ENCODE peak calls at places on chromosomes 1 and 21, in nine cellular contexts. One of them, this sample, is unnamed.

GRCh38 chr1:231606712-231607111 is 19.9 kb upstream of the DISC1 start:
- DNase-seq in tibial nerve: no peak
- DNase-seq in GM06990: no peak
- DNase-seq in PC-3: peak
- DNase-seq in fibroblast of lung: no peak
- DNase-seq in colonic mucosa: no peak
- DNase-seq in foreskin fibroblast: no peak
- DNase-seq in endodermal cell: no peak
- DNase-seq in psoas muscle: no peak
- DNase-seq in this sample: peak

GRCh38 chr1:116521186-116521585 is 49.6 kb downstream of the CD58 start:
- DNase-seq in tibial nerve: no peak
- DNase-seq in GM06990: no peak
- DNase-seq in PC-3: no peak
- DNase-seq in fibroblast of lung: peak
- DNase-seq in colonic mucosa: no peak
- DNase-seq in foreskin fibroblast: peak
- DNase-seq in endodermal cell: no peak
- DNase-seq in psoas muscle: no peak
- DNase-seq in this sample: peak

GRCh38 chr21:36783612-36784383 is 84.9 kb downstream of the SIM2 start:
- DNase-seq in tibial nerve: no peak
- DNase-seq in GM06990: no peak
- DNase-seq in PC-3: peak
- DNase-seq in fibroblast of lung: no peak
- DNase-seq in colonic mucosa: no peak
- DNase-seq in foreskin fibroblast: peak
- DNase-seq in endodermal cell: no peak
- DNase-seq in psoas muscle: no peak
- DNase-seq in this sample: peak

GRCh38 chr1:6045110-6045502 is 582 bp upstream of the KCNAB2 start:
- DNase-seq in tibial nerve: no peak
- DNase-seq in GM06990: no peak
- DNase-seq in PC-3: no peak
- DNase-seq in fibroblast of lung: no peak
- DNase-seq in colonic mucosa: no peak
- DNase-seq in foreskin fibroblast: no peak
- DNase-seq in endodermal cell: no peak
- DNase-seq in psoas muscle: no peak
- DNase-seq in this sample: no peak

GRCh38 chr1:145891143-145891542 is 5.5 kb upstream of the ANKRD35 start:
- DNase-seq in tibial nerve: no peak
- DNase-seq in GM06990: no peak
- DNase-seq in PC-3: peak
- DNase-seq in fibroblast of lung: peak
- DNase-seq in colonic mucosa: no peak
- DNase-seq in foreskin fibroblast: no peak
- DNase-seq in endodermal cell: no peak
- DNase-seq in psoas muscle: no peak
- DNase-seq in this sample: peak

GRCh38 chr1:219908170-219908569 is 20.2 kb downstream of the SLC30A10 start:
- DNase-seq in tibial nerve: no peak
- DNase-seq in GM06990: no peak
- DNase-seq in PC-3: no peak
- DNase-seq in fibroblast of lung: no peak
- DNase-seq in colonic mucosa: no peak
- DNase-seq in foreskin fibroblast: no peak
- DNase-seq in endodermal cell: no peak
- DNase-seq in psoas muscle: no peak
- DNase-seq in this sample: no peak

GRCh38 chr1:231828182-231828920 is 201.8 kb downstream of the DISC1 start:
- DNase-seq in tibial nerve: no peak
- DNase-seq in GM06990: no peak
- DNase-seq in PC-3: peak
- DNase-seq in fibroblast of lung: peak
- DNase-seq in colonic mucosa: no peak
- DNase-seq in foreskin fibroblast: peak
- DNase-seq in endodermal cell: no peak
- DNase-seq in psoas muscle: no peak
- DNase-seq in this sample: peak

GRCh38 chr21:19275065-19275464 is 871.5 kb upstream of the TMPRSS15 start:
- DNase-seq in tibial nerve: no peak
- DNase-seq in GM06990: no peak
- DNase-seq in PC-3: no peak
- DNase-seq in fibroblast of lung: no peak
- DNase-seq in colonic mucosa: no peak
- DNase-seq in foreskin fibroblast: no peak
- DNase-seq in endodermal cell: no peak
- DNase-seq in psoas muscle: no peak
- DNase-seq in this sample: no peak

GRCh38 chr1:89022167-89022959 is at the start of gene GBP3:
- DNase-seq in tibial nerve: no peak
- DNase-seq in GM06990: no peak
- DNase-seq in PC-3: peak
- DNase-seq in fibroblast of lung: peak
- DNase-seq in colonic mucosa: no peak
- DNase-seq in foreskin fibroblast: peak
- DNase-seq in endodermal cell: no peak
- DNase-seq in psoas muscle: no peak
- DNase-seq in this sample: peak

GRCh38 chr1:147225193-147225730 is at the start of gene FMO5:
- DNase-seq in tibial nerve: peak
- DNase-seq in GM06990: peak
- DNase-seq in PC-3: peak
- DNase-seq in fibroblast of lung: peak
- DNase-seq in colonic mucosa: peak
- DNase-seq in foreskin fibroblast: peak
- DNase-seq in endodermal cell: peak
- DNase-seq in psoas muscle: peak
- DNase-seq in this sample: peak
- TF ChIP-seq CTCF in tibial nerve: peak
- TF ChIP-seq CTCF in GM06990: no peak
- TF ChIP-seq CTCF in PC-3: peak
- TF ChIP-seq CTCF in fibroblast of lung: peak
- TF ChIP-seq CTCF in colonic mucosa: peak
- TF ChIP-seq CTCF in foreskin fibroblast: no peak
- TF ChIP-seq CTCF in endodermal cell: peak
- TF ChIP-seq CTCF in psoas muscle: peak
- TF ChIP-seq CTCF in this sample: peak

GRCh38 chr1:19178734-19179398 is 31.2 kb downstream of the UBR4 start:
- DNase-seq in tibial nerve: no peak
- DNase-seq in GM06990: no peak
- DNase-seq in PC-3: no peak
- DNase-seq in fibroblast of lung: no peak
- DNase-seq in colonic mucosa: no peak
- DNase-seq in foreskin fibroblast: no peak
- DNase-seq in endodermal cell: no peak
- DNase-seq in psoas muscle: no peak
- DNase-seq in this sample: no peak
- H3K4me3 ChIP-seq in tibial nerve: no peak
- H3K4me3 ChIP-seq in GM06990: no peak
- H3K4me3 ChIP-seq in PC-3: no peak
- H3K4me3 ChIP-seq in fibroblast of lung: no peak
- H3K4me3 ChIP-seq in colonic mucosa: no peak
- H3K4me3 ChIP-seq in foreskin fibroblast: no peak
- H3K4me3 ChIP-seq in endodermal cell: no peak
- H3K4me3 ChIP-seq in psoas muscle: no peak
- H3K4me3 ChIP-seq in this sample: no peak

GRCh38 chr1:24071941-24072340 is 40.0 kb downstream of the MYOM3 start:
- DNase-seq in tibial nerve: no peak
- DNase-seq in GM06990: no peak
- DNase-seq in PC-3: no peak
- DNase-seq in fibroblast of lung: no peak
- DNase-seq in colonic mucosa: no peak
- DNase-seq in foreskin fibroblast: no peak
- DNase-seq in endodermal cell: no peak
- DNase-seq in psoas muscle: no peak
- DNase-seq in this sample: peak

GRCh38 chr1:24074196-24074595 is 37.7 kb downstream of the MYOM3 start:
- DNase-seq in tibial nerve: no peak
- DNase-seq in GM06990: no peak
- DNase-seq in PC-3: no peak
- DNase-seq in fibroblast of lung: no peak
- DNase-seq in colonic mucosa: no peak
- DNase-seq in foreskin fibroblast: no peak
- DNase-seq in endodermal cell: no peak
- DNase-seq in psoas muscle: peak
- DNase-seq in this sample: no peak

GRCh38 chr1:24075946-24076345 is 36.0 kb downstream of the MYOM3 start:
- DNase-seq in tibial nerve: no peak
- DNase-seq in GM06990: no peak
- DNase-seq in PC-3: no peak
- DNase-seq in fibroblast of lung: no peak
- DNase-seq in colonic mucosa: no peak
- DNase-seq in foreskin fibroblast: no peak
- DNase-seq in endodermal cell: no peak
- DNase-seq in psoas muscle: no peak
- DNase-seq in this sample: no peak

GRCh38 chr1:24077278-24077978 is 34.5 kb downstream of the MYOM3 start:
- DNase-seq in tibial nerve: no peak
- DNase-seq in GM06990: no peak
- DNase-seq in PC-3: no peak
- DNase-seq in fibroblast of lung: no peak
- DNase-seq in colonic mucosa: no peak
- DNase-seq in foreskin fibroblast: no peak
- DNase-seq in endodermal cell: peak
- DNase-seq in psoas muscle: no peak
- DNase-seq in this sample: no peak

GRCh38 chr1:24074817-24075725 is 36.9 kb downstream of the MYOM3 start:
- DNase-seq in tibial nerve: no peak
- DNase-seq in GM06990: no peak
- DNase-seq in PC-3: peak
- DNase-seq in fibroblast of lung: no peak
- DNase-seq in colonic mucosa: no peak
- DNase-seq in foreskin fibroblast: no peak
- DNase-seq in endodermal cell: no peak
- DNase-seq in psoas muscle: no peak
- DNase-seq in this sample: peak
- TF ChIP-seq CTCF in tibial nerve: no peak
- TF ChIP-seq CTCF in GM06990: no peak
- TF ChIP-seq CTCF in PC-3: peak
- TF ChIP-seq CTCF in fibroblast of lung: no peak
- TF ChIP-seq CTCF in colonic mucosa: no peak
- TF ChIP-seq CTCF in foreskin fibroblast: no peak
- TF ChIP-seq CTCF in endodermal cell: no peak
- TF ChIP-seq CTCF in psoas muscle: no peak
- TF ChIP-seq CTCF in this sample: peak

DNA sequence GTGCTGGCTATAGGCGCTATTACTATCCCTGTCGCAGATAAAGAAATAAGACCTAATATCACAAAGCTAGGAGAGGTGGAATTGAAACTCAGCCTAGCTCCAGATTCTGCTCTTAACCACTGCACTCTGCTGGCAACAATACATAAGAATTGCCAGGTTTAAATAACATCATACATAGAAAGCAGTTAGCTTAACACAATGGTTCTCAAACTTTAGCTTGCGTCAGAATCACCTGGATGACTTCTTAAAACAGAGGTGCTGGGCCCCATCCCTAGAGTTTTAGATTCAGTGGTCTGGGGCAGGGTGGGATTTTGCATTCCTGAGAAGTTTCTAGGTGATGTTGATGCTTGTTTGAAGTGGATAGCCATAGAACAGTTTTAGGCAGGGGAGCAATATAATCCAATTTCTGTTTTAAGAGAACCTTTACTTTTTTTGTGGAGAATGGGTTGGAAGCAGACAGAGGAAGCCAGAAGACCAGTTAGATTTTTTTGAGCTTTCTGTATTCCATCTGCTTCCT is 1.1 kb upstream of the POMGNT1 start:
- DNase-seq in tibial nerve: no peak
- DNase-seq in GM06990: no peak
- DNase-seq in PC-3: no peak
- DNase-seq in fibroblast of lung: no peak
- DNase-seq in colonic mucosa: no peak
- DNase-seq in foreskin fibroblast: no peak
- DNase-seq in endodermal cell: no peak
- DNase-seq in psoas muscle: no peak
- DNase-seq in this sample: no peak
- H3K4me3 ChIP-seq in tibial nerve: peak
- H3K4me3 ChIP-seq in GM06990: peak
- H3K4me3 ChIP-seq in PC-3: peak
- H3K4me3 ChIP-seq in fibroblast of lung: peak
- H3K4me3 ChIP-seq in colonic mucosa: peak
- H3K4me3 ChIP-seq in foreskin fibroblast: no peak
- H3K4me3 ChIP-seq in endodermal cell: peak
- H3K4me3 ChIP-seq in psoas muscle: peak
- H3K4me3 ChIP-seq in this sample: no peak

DNA sequence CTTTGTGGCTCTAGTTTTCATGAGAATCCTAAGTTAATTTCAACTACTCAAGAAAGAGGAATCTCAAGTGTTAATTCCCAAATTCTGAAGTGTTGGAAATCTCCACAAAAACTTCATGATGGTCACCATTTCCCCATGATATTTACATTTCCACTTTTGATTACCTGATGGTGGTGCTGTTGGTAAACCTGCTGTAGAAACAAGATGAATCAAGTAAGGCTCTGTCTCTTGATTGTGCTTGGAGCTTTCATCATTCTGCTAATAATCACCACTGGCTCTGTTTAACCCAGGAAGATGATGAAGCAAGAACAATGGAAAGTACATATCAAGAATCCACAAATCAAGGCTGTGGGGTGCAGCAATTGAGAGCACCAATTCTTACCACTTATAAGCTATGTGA is 77.8 kb downstream of the C4BPA start:
- DNase-seq in tibial nerve: no peak
- DNase-seq in GM06990: no peak
- DNase-seq in PC-3: peak
- DNase-seq in fibroblast of lung: no peak
- DNase-seq in colonic mucosa: no peak
- DNase-seq in foreskin fibroblast: no peak
- DNase-seq in endodermal cell: no peak
- DNase-seq in psoas muscle: no peak
- DNase-seq in this sample: peak
- TF ChIP-seq CTCF in tibial nerve: no peak
- TF ChIP-seq CTCF in GM06990: peak
- TF ChIP-seq CTCF in PC-3: peak
- TF ChIP-seq CTCF in fibroblast of lung: no peak
- TF ChIP-seq CTCF in colonic mucosa: no peak
- TF ChIP-seq CTCF in foreskin fibroblast: no peak
- TF ChIP-seq CTCF in endodermal cell: peak
- TF ChIP-seq CTCF in psoas muscle: peak
- TF ChIP-seq CTCF in this sample: peak

GRCh38 chr1:40435876-40436275 is 14.4 kb upstream of the ZFP69B start:
- DNase-seq in tibial nerve: no peak
- DNase-seq in GM06990: no peak
- DNase-seq in PC-3: no peak
- DNase-seq in fibroblast of lung: peak
- DNase-seq in colonic mucosa: no peak
- DNase-seq in foreskin fibroblast: no peak
- DNase-seq in endodermal cell: no peak
- DNase-seq in psoas muscle: no peak
- DNase-seq in this sample: no peak

GRCh38 chr1:40435471-40435870 is 14.8 kb upstream of the ZFP69B start:
- DNase-seq in tibial nerve: no peak
- DNase-seq in GM06990: no peak
- DNase-seq in PC-3: no peak
- DNase-seq in fibroblast of lung: peak
- DNase-seq in colonic mucosa: no peak
- DNase-seq in foreskin fibroblast: no peak
- DNase-seq in endodermal cell: no peak
- DNase-seq in psoas muscle: no peak
- DNase-seq in this sample: no peak

GRCh38 chr1:40432644-40433385 is 17.5 kb upstream of the ZFP69B start:
- DNase-seq in tibial nerve: no peak
- DNase-seq in GM06990: no peak
- DNase-seq in PC-3: no peak
- DNase-seq in fibroblast of lung: no peak
- DNase-seq in colonic mucosa: no peak
- DNase-seq in foreskin fibroblast: no peak
- DNase-seq in endodermal cell: no peak
- DNase-seq in psoas muscle: no peak
- DNase-seq in this sample: no peak

GRCh38 chr1:40431385-40431784 is 18.9 kb upstream of the ZFP69B start:
- DNase-seq in tibial nerve: no peak
- DNase-seq in GM06990: no peak
- DNase-seq in PC-3: no peak
- DNase-seq in fibroblast of lung: no peak
- DNase-seq in colonic mucosa: no peak
- DNase-seq in foreskin fibroblast: no peak
- DNase-seq in endodermal cell: no peak
- DNase-seq in psoas muscle: no peak
- DNase-seq in this sample: no peak
- H3K4me3 ChIP-seq in tibial nerve: no peak
- H3K4me3 ChIP-seq in GM06990: no peak
- H3K4me3 ChIP-seq in PC-3: no peak
- H3K4me3 ChIP-seq in fibroblast of lung: no peak
- H3K4me3 ChIP-seq in colonic mucosa: no peak
- H3K4me3 ChIP-seq in foreskin fibroblast: no peak
- H3K4me3 ChIP-seq in endodermal cell: no peak
- H3K4me3 ChIP-seq in psoas muscle: no peak
- H3K4me3 ChIP-seq in this sample: no peak

This sample was measured in epithelial cell of esophagus.